ENCODE peak calls at places on chromosomes 13 and 19, in six cellular contexts. E is stimulated activated CD8-positive, alpha-beta memory T cell treated with anti-CD3 and anti-CD28 coated beads, Interleukin-15, amount 100 ng/mL, for 24 hours; A is DND-41; Z is stomach; X is neural crest cell; P is MM.1S. M is an unnamed sample.

GRCh38 chr13:79011179-79011578 is 352.2 kb upstream of the OBI1 start:
- DNase-seq in X (no peak), P (no peak), E (no peak), Z (no peak), A (no peak), M (no peak)

GRCh38 chr13:94711561-94712286 is 621 bp downstream of the SOX21 start:
- DNase-seq in Z (no peak), X (peak; percentile 36), E (no peak), P (no peak), A (no peak), M (no peak)

GRCh38 chr19:18558595-18558994 is 925 bp downstream of the KXD1 start:
- DNase-seq in A (no peak), X (no peak), Z (no peak), E (no peak), P (no peak), M (no peak)

GRCh38 chr13:74870865-74871264 is 611.1 kb downstream of the TBC1D4 start:
- DNase-seq in X (no peak), P (no peak), Z (no peak), A (no peak), E (no peak), M (no peak)

GRCh38 chr13:71864981-71865857 is 1.8 kb downstream of the DACH1 start:
- DNase-seq in A (no peak), X (peak; percentile 28), Z (no peak), E (no peak), P (no peak), M (no peak)

GRCh38 chr19:4371209-4371897 is 28.0 kb downstream of the MPND start:
- DNase-seq in X (no peak), Z (no peak), P (no peak), A (no peak), E (no peak), M (no peak)

GRCh38 chr19:30253581-30253996 is 118.6 kb upstream of the ZNF536 start:
- DNase-seq in A (no peak), X (no peak), P (no peak), Z (no peak), E (no peak), M (no peak)

GRCh38 chr19:15871570-15871969 is 26.3 kb downstream of the CYP4F2 start:
- DNase-seq in P (no peak), Z (no peak), X (no peak), A (no peak), E (no peak), M (no peak)

GRCh38 chr13:43003010-43003409 is 11.0 kb upstream of the EPSTI1 start:
- DNase-seq in P (no peak), X (no peak), A (no peak), E (no peak), Z (no peak), M (no peak)

GRCh38 chr13:61410669-61411297 is 4.9 kb downstream of the PCDH20 start:
- DNase-seq in X (no peak), P (peak; percentile 15), A (no peak), Z (no peak), E (no peak), M (peak; percentile 0)

GRCh38 chr19:40831502-40832430 is 18.5 kb downstream of the CYP2A6 start:
- DNase-seq in Z (no peak), E (no peak), P (no peak), A (no peak), X (no peak), M (no peak)

GRCh38 chr19:12990853-12991252 is 4.4 kb upstream of the NFIX start:
- DNase-seq in E (no peak), P (no peak), Z (no peak), A (no peak), X (no peak), M (no peak)

GRCh38 chr13:110291286-110291685 is 15.7 kb downstream of the COL4A1 start:
- DNase-seq in E (no peak), A (no peak), X (no peak), Z (no peak), P (no peak), M (no peak)

GRCh38 chr13:107277911-107278310 is 710.0 kb upstream of the ARGLU1 start:
- DNase-seq in X (no peak), E (no peak), A (no peak), Z (no peak), P (no peak), M (no peak)

GRCh38 chr19:6216236-6216995 is 63.4 kb downstream of the MLLT1 start:
- DNase-seq in X (no peak), Z (no peak), P (no peak), E (no peak), A (no peak), M (no peak)

GRCh38 chr19:48779636-48780035 is 24.3 kb downstream of the FGF21 start:
- DNase-seq in A (no peak), E (no peak), X (no peak), P (no peak), Z (no peak), M (no peak)

GRCh38 chr19:13117176-13117771 is 734 bp upstream of the TRMT1 start:
- DNase-seq in P (peak; percentile 41), E (no peak), A (no peak), X (no peak), Z (no peak), M (no peak)

GRCh38 chr13:114309806-114310410 is 4.4 kb upstream of the CHAMP1 start:
- DNase-seq in A (no peak), X (no peak), Z (no peak), P (peak; percentile 90), E (no peak), M (no peak)

GRCh38 chr13:46160474-46161066 is 21.4 kb downstream of the LCP1 start:
- DNase-seq in A (peak; percentile 57), Z (no peak), X (peak; percentile 39), P (no peak), E (no peak), M (peak; percentile 3)

GRCh38 chr13:31044658-31045620 is 112.5 kb downstream of the TEX26 start:
- DNase-seq in Z (no peak), A (peak; percentile 24), X (no peak), E (no peak), P (no peak), M (no peak)

GRCh38 chr13:48562296-48563066 is 29.6 kb upstream of the RCBTB2 start:
- DNase-seq in E (no peak), X (no peak), A (peak; percentile 84), P (peak; percentile 91), Z (no peak), M (no peak)

GRCh38 chr13:111395511-111396393 is 75.3 kb downstream of the TEX29 start:
- DNase-seq in A (no peak), X (no peak), E (no peak), P (no peak), Z (peak; percentile 9), M (no peak)

GRCh38 chr19:36420961-36421748 is 2.7 kb upstream of the ZFP82 start:
- DNase-seq in E (no peak), A (no peak), P (no peak), Z (no peak), X (no peak), M (no peak)